ENCODE peak calls at places on chromosomes 3 and 15, in nine cellular contexts. G is stimulated activated effector memory CD8-positive, alpha-beta T cell treated with anti-CD3 and anti-CD28 coated beads, Interleukin-12 subunit alpha, Interleukin-12 subunit beta, amount 100 ng/mL, for 72 hours; I is T-helper 9 cell; N is kidney glomerular epithelial cell; M is dermis blood vessel endothelial cell; U is activated CD4-positive, alpha-beta T cell treated with anti-CD3 and anti-CD28 coated beads, Interleukin-2, amount 50 U/mL, for 1 hour; X is GM03348; D is activated CD8-positive, alpha-beta memory T cell treated with anti-CD3 and anti-CD28 coated beads for 48 hours; A is cerebellar nuclear complex. E is an unnamed sample.

GRCh38 chr3:167162083-167162482 is 218.0 kb downstream of the ZBBX start:
- DNase-seq in G (no peak), I (no peak), N (no peak), M (no peak), U (no peak), X (no peak), D (no peak), A (no peak), E (no peak)

GRCh38 chr3:57512174-57512573 is 32.0 kb downstream of the DNAH12 start:
- DNase-seq in G (no peak), I (no peak), N (no peak), M (peak; percentile 7), U (no peak), X (no peak), D (no peak), A (no peak), E (no peak)

GRCh38 chr15:51842852-51843737 is 13.6 kb downstream of the TMOD3 start:
- DNase-seq in G (no peak), I (no peak), N (peak; percentile 16), M (peak; percentile 48), U (no peak), X (no peak), D (no peak), A (no peak), E (peak; percentile 15)

GRCh38 chr15:75775296-75776074 is 62.8 kb upstream of the CSPG4 start:
- DNase-seq in G (no peak), I (no peak), N (no peak), M (no peak), U (no peak), X (no peak), D (no peak), A (no peak), E (no peak)

GRCh38 chr15:79682851-79683288 is 213.9 kb downstream of the MTHFS start:
- DNase-seq in G (no peak), I (no peak), N (no peak), M (peak; percentile 28), U (no peak), X (peak; percentile 75), D (no peak), A (no peak), E (no peak)

GRCh38 chr15:62985768-62986167 is 56.8 kb upstream of the TPM1 start:
- DNase-seq in G (no peak), I (no peak), N (peak; percentile 72), M (no peak), U (no peak), X (peak; percentile 59), D (no peak), A (no peak), E (no peak)

GRCh38 chr3:18370672-18371071 is 54.5 kb downstream of the SATB1 start:
- DNase-seq in G (no peak), I (no peak), N (no peak), M (no peak), U (no peak), X (no peak), D (no peak), A (no peak), E (no peak)

GRCh38 chr3:50806806-50807205 is 132.1 kb downstream of the DOCK3 start:
- DNase-seq in G (no peak), I (no peak), N (peak; percentile 53), M (no peak), U (no peak), X (peak; percentile 19), D (no peak), A (no peak), E (no peak)

GRCh38 chr3:34683851-34684250 is 885.4 kb downstream of the PDCD6IP start:
- DNase-seq in G (no peak), I (no peak), N (peak; percentile 9), M (peak; percentile 64), U (peak; percentile 12), X (peak; percentile 22), D (no peak), A (no peak), E (no peak)

GRCh38 chr3:127351775-127352350 is 64.0 kb upstream of the PRR20G start:
- DNase-seq in G (peak; percentile 17), I (no peak), N (no peak), M (no peak), U (no peak), X (no peak), D (no peak), A (no peak), E (no peak)

GRCh38 chr3:33940149-33940548 is 141.7 kb downstream of the PDCD6IP start:
- DNase-seq in G (no peak), I (no peak), N (no peak), M (no peak), U (no peak), X (no peak), D (no peak), A (no peak), E (no peak)

GRCh38 chr3:33918357-33918756 is 119.9 kb downstream of the PDCD6IP start:
- DNase-seq in G (no peak), I (no peak), N (no peak), M (no peak), U (no peak), X (no peak), D (no peak), A (no peak), E (no peak)

GRCh38 chr3:76943671-76944070 is 96.2 kb upstream of the ROBO2 start:
- DNase-seq in G (no peak), I (no peak), N (no peak), M (no peak), U (no peak), X (no peak), D (no peak), A (no peak), E (no peak)

GRCh38 chr3:188720215-188720614 is 451.6 kb upstream of the TPRG1 start:
- DNase-seq in G (no peak), I (no peak), N (no peak), M (no peak), U (no peak), X (no peak), D (no peak), A (no peak), E (no peak)

GRCh38 chr3:15809313-15809712 is 11.5 kb upstream of the ANKRD28 start:
- DNase-seq in G (no peak), I (no peak), N (no peak), M (peak; percentile 32), U (no peak), X (no peak), D (no peak), A (no peak), E (no peak)

GRCh38 chr3:31777092-31777491 is 204.0 kb downstream of the OSBPL10 start:
- DNase-seq in G (no peak), I (no peak), N (peak; percentile 25), M (peak; percentile 7), U (no peak), X (no peak), D (no peak), A (no peak), E (no peak)